ENCODE peak calls at places on chromosomes 7 and 10, in five cellular contexts. One of them, this sample, is unnamed.

GRCh38 chr10:85170026-85170425 is 841.6 kb downstream of the CCSER2 start:
- DNase-seq in neural progenitor cell: no peak
- DNase-seq in A549: no peak
- DNase-seq in cardiac muscle cell: peak; percentile 31
- DNase-seq in brain microvascular endothelial cell: no peak
- DNase-seq in this sample: no peak

GRCh38 chr7:30159698-30160143 is 24.9 kb downstream of the MTURN start:
- DNase-seq in neural progenitor cell: no peak
- DNase-seq in brain microvascular endothelial cell: peak; percentile 7
- DNase-seq in A549: no peak
- DNase-seq in cardiac muscle cell: peak; percentile 46
- DNase-seq in this sample: no peak

GRCh38 chr10:3072641-3073360 is 5.5 kb downstream of the PFKP start:
- DNase-seq in cardiac muscle cell: peak; percentile 58
- DNase-seq in brain microvascular endothelial cell: no peak
- DNase-seq in neural progenitor cell: no peak
- DNase-seq in A549: no peak
- DNase-seq in this sample: no peak

GRCh38 chr7:601573-602340 is 82.1 kb upstream of the PDGFA start:
- DNase-seq in cardiac muscle cell: no peak
- DNase-seq in brain microvascular endothelial cell: no peak
- DNase-seq in A549: no peak
- DNase-seq in neural progenitor cell: no peak
- DNase-seq in this sample: peak; percentile 80

GRCh38 chr7:93902777-93903423 is 3.5 kb upstream of the GNGT1 start:
- DNase-seq in neural progenitor cell: peak; percentile 62
- DNase-seq in cardiac muscle cell: peak; percentile 63
- DNase-seq in brain microvascular endothelial cell: no peak
- DNase-seq in A549: no peak
- DNase-seq in this sample: no peak

GRCh38 chr7:121048195-121048594 is 59.7 kb downstream of the CPED1 start:
- DNase-seq in brain microvascular endothelial cell: no peak
- DNase-seq in neural progenitor cell: no peak
- DNase-seq in cardiac muscle cell: no peak
- DNase-seq in A549: no peak
- DNase-seq in this sample: no peak

GRCh38 chr7:49781996-49782395 is 8.6 kb downstream of the VWC2 start:
- DNase-seq in A549: no peak
- DNase-seq in cardiac muscle cell: no peak
- DNase-seq in brain microvascular endothelial cell: no peak
- DNase-seq in neural progenitor cell: no peak
- DNase-seq in this sample: no peak

GRCh38 chr7:106358103-106358663 is 73.4 kb upstream of the NAMPT start:
- DNase-seq in brain microvascular endothelial cell: peak; percentile 19
- DNase-seq in A549: no peak
- DNase-seq in neural progenitor cell: no peak
- DNase-seq in cardiac muscle cell: no peak
- DNase-seq in this sample: no peak

GRCh38 chr7:79897166-79897565 is 237.5 kb upstream of the GNAI1 start:
- DNase-seq in brain microvascular endothelial cell: no peak
- DNase-seq in cardiac muscle cell: no peak
- DNase-seq in neural progenitor cell: no peak
- DNase-seq in A549: no peak
- DNase-seq in this sample: no peak

GRCh38 chr7:151115836-151116418 is 29.7 kb downstream of the AGAP3 start:
- DNase-seq in neural progenitor cell: no peak
- DNase-seq in brain microvascular endothelial cell: no peak
- DNase-seq in cardiac muscle cell: no peak
- DNase-seq in A549: no peak
- DNase-seq in this sample: no peak

GRCh38 chr7:8639668-8640067 is 206.3 kb downstream of the NXPH1 start:
- DNase-seq in neural progenitor cell: no peak
- DNase-seq in brain microvascular endothelial cell: no peak
- DNase-seq in cardiac muscle cell: no peak
- DNase-seq in A549: no peak
- DNase-seq in this sample: no peak

GRCh38 chr10:59212399-59212798 is 36.0 kb downstream of the PHYHIPL start:
- DNase-seq in A549: no peak
- DNase-seq in neural progenitor cell: no peak
- DNase-seq in cardiac muscle cell: no peak
- DNase-seq in brain microvascular endothelial cell: no peak
- DNase-seq in this sample: no peak

GRCh38 chr7:45697576-45698136 is 123.5 kb downstream of the ADCY1 start:
- DNase-seq in neural progenitor cell: no peak
- DNase-seq in A549: no peak
- DNase-seq in cardiac muscle cell: no peak
- DNase-seq in brain microvascular endothelial cell: peak; percentile 37
- DNase-seq in this sample: no peak

GRCh38 chr10:131979336-131979735 is 2.4 kb downstream of the BNIP3 start:
- DNase-seq in A549: no peak
- DNase-seq in brain microvascular endothelial cell: no peak
- DNase-seq in neural progenitor cell: no peak
- DNase-seq in cardiac muscle cell: no peak
- DNase-seq in this sample: no peak

GRCh38 chr7:140403878-140404564 is at the start of gene RAB19:
- DNase-seq in cardiac muscle cell: peak; percentile 27
- DNase-seq in A549: no peak
- DNase-seq in neural progenitor cell: peak; percentile 43
- DNase-seq in brain microvascular endothelial cell: no peak
- DNase-seq in this sample: no peak

GRCh38 chr10:8360814-8361509 is 306.5 kb downstream of the GATA3 start:
- DNase-seq in brain microvascular endothelial cell: no peak
- DNase-seq in neural progenitor cell: no peak
- DNase-seq in cardiac muscle cell: no peak
- DNase-seq in A549: no peak
- DNase-seq in this sample: no peak

GRCh38 chr7:100469227-100470044 is 5.4 kb upstream of the SPACDR start:
- DNase-seq in neural progenitor cell: peak; percentile 89
- DNase-seq in cardiac muscle cell: peak; percentile 91
- DNase-seq in A549: peak; percentile 90
- DNase-seq in brain microvascular endothelial cell: peak; percentile 53
- DNase-seq in this sample: peak; percentile 90
- H3K27ac ChIP-seq in neural progenitor cell: no peak overlapping the region
- H3K27ac ChIP-seq in cardiac muscle cell: peak overlapping the region; percentile 83
- H3K27ac ChIP-seq in A549: peak overlapping the region; percentile 58
- H3K27ac ChIP-seq in brain microvascular endothelial cell: no peak overlapping the region
- H3K27ac ChIP-seq in this sample: peak overlapping the region; percentile 50

DNA sequence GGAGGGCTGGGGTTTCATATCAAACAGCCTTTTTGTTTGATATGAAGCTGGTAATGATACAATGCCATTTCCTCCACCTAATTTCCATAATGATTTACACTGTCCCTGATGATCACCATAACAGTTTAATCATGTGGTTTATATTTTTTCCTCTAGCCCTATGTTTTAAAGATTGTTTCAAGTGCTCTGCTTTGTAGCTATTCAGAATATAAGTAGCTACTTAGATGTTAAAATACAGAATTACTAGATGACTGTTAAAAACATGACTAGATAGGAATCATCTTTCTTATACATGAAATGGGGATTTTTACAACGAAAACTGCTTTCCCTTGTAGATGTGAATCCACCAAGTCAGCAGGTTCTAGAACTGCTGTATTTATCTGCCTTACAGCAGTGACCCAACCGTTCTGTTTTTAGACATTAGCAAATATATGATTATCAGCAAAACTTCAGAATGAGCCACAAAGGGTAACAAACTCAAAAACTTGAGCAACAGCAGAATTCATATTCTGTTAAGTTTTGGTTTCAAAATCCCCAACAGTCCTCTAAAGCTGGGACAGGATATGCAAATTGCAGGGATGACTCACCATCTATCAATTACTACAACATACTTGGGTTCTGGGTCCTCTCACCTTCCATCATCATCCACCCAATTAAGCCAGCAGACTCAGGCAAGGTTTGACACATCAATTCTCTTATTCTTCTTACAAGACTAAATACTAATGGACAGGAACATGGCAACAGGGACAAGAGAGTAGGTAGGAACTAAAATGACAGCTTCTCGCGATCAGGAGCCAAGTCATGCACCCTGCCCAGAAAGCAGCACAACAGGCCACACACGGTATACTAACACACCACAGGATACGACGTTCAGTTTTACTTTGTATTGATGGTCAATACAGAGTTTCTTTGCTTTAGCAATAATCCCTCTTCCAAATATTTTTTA is 83.9 kb downstream of the PIP4K2A start:
- DNase-seq in brain microvascular endothelial cell: peak; percentile 26
- DNase-seq in neural progenitor cell: no peak
- DNase-seq in A549: no peak
- DNase-seq in cardiac muscle cell: no peak
- DNase-seq in this sample: no peak
- H3K27ac ChIP-seq in brain microvascular endothelial cell: peak overlapping the region; percentile 57
- H3K27ac ChIP-seq in neural progenitor cell: no peak overlapping the region
- H3K27ac ChIP-seq in A549: no peak overlapping the region
- H3K27ac ChIP-seq in cardiac muscle cell: no peak overlapping the region
- H3K27ac ChIP-seq in this sample: peak overlapping the region; percentile 25

DNA sequence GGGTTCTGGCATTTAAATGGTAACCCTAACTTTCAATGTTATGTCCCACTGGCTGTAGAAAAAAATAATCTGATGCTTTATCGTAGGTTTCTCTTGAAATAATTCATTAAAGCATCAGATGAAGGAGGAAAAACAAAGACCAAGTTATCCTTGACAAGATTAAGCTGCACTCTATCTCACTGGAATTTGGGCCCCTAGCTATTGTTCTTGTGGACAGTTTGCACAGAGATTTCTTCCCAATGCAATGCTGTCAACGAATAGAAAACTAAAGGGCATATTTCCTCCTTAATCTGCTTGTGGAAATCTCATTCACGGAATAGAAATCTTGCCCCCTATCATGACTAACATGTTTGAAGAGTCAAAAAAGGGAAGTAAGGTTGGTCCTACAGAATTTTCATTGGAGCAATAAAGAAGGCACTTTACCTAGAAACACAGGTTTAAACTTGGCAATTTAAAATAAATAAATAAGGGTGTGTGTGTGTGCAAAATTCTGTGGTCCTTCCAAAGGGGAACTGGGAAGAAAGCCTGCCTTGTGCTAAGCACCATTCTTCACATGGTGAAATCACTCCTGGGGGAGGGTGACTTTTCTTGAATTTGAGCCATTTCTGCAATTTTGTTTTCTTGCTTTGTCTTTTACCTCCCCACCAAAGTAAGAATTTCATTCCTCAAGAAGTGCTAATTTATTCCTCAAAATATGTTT is 242.8 kb downstream of the GLI3 start:
- DNase-seq in neural progenitor cell: no peak
- DNase-seq in brain microvascular endothelial cell: no peak
- DNase-seq in A549: no peak
- DNase-seq in cardiac muscle cell: no peak
- DNase-seq in this sample: no peak
- H3K27ac ChIP-seq in neural progenitor cell: no peak overlapping the region
- H3K27ac ChIP-seq in brain microvascular endothelial cell: no peak overlapping the region
- H3K27ac ChIP-seq in A549: no peak overlapping the region
- H3K27ac ChIP-seq in cardiac muscle cell: no peak overlapping the region
- H3K27ac ChIP-seq in this sample: no peak overlapping the region

DNA sequence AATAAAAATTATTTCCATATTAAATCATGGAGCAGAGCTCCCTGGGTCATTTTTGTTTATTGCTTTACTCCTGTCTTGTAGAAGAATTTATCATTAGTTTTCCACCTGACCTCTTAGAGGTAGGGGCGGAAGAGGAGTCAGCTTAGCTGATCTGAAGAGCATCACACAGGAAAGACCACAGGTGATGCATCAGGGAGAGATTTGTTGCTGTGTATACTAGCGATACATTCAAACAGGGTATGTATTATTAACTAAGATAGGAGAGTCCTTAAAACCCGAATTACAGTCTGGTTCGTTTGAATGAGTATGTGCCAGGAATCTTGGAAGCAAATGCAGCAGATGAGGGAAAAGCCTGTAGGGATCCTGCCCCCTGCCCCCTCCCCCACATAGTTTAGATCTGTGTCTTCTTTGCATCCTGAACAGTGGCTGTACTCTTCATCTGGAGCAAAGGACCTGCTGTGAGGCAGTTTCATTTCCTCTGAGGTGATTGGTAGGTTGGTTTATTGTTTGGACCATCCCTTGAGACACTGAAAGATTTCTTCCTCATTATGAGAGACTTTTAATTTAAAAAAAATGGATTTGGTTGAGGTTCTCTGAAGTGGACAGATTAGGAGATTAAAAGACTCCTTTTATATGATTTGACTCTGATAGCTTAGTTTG is 177.0 kb downstream of the SND1 start:
- DNase-seq in neural progenitor cell: no peak
- DNase-seq in cardiac muscle cell: no peak
- DNase-seq in A549: no peak
- DNase-seq in brain microvascular endothelial cell: no peak
- DNase-seq in this sample: no peak
- H3K27ac ChIP-seq in neural progenitor cell: no peak overlapping the region
- H3K27ac ChIP-seq in cardiac muscle cell: no peak overlapping the region
- H3K27ac ChIP-seq in A549: no peak overlapping the region
- H3K27ac ChIP-seq in brain microvascular endothelial cell: no peak overlapping the region
- H3K27ac ChIP-seq in this sample: no peak overlapping the region

GRCh38 chr7:80908360-80908797 is 10.5 kb downstream of the SEMA3C start:
- DNase-seq in brain microvascular endothelial cell: no peak
- DNase-seq in neural progenitor cell: no peak
- DNase-seq in A549: no peak
- DNase-seq in cardiac muscle cell: peak; percentile 57
- DNase-seq in this sample: no peak

GRCh38 chr7:80907141-80907601 is 11.7 kb downstream of the SEMA3C start:
- DNase-seq in cardiac muscle cell: no peak
- DNase-seq in brain microvascular endothelial cell: no peak
- DNase-seq in A549: no peak
- DNase-seq in neural progenitor cell: no peak
- DNase-seq in this sample: no peak

GRCh38 chr7:80905334-80905733 is 13.5 kb downstream of the SEMA3C start:
- DNase-seq in cardiac muscle cell: no peak
- DNase-seq in brain microvascular endothelial cell: no peak
- DNase-seq in neural progenitor cell: peak; percentile 25
- DNase-seq in A549: no peak
- DNase-seq in this sample: no peak

GRCh38 chr7:80910228-80910627 is 8.6 kb downstream of the SEMA3C start:
- DNase-seq in neural progenitor cell: no peak
- DNase-seq in A549: no peak
- DNase-seq in brain microvascular endothelial cell: no peak
- DNase-seq in cardiac muscle cell: no peak
- DNase-seq in this sample: no peak

DNA sequence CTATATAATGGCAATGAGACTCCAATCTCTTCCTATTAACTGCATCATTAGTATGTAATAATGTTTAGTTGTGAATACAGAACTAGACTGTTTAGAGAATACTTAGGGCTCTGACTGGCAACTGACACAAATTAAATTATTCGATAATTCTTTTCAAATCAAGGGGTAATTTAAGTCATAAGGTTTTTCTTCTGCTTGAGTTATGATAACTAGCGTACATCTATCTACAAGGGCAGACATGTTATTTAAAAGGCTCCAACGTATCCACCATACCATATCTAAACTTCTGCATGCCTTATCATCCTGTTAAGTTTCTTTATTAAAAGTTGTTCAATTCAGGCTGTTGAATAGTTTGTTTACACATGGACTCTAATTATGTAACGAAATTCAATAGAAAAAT is 11.2 kb downstream of the SEMA3C start:
- DNase-seq in A549: no peak
- DNase-seq in brain microvascular endothelial cell: no peak
- DNase-seq in cardiac muscle cell: no peak
- DNase-seq in neural progenitor cell: no peak
- DNase-seq in this sample: no peak
- H3K27ac ChIP-seq in A549: peak overlapping the region; percentile 36
- H3K27ac ChIP-seq in brain microvascular endothelial cell: no peak overlapping the region
- H3K27ac ChIP-seq in cardiac muscle cell: no peak overlapping the region
- H3K27ac ChIP-seq in neural progenitor cell: no peak overlapping the region
- H3K27ac ChIP-seq in this sample: no peak overlapping the region

This sample was measured in suprapubic skin.